ENCODE peak calls at places on chromosomes 7 and 10, in six cellular contexts. F, I, N, Q, V and B are unnamed samples.

GRCh38 chr10:131617113-131617877 is 283.5 kb upstream of the PPP2R2D start:
- DNase-seq in V (no peak), I (no peak), N (no peak), F (no peak), Q (no peak), B (no peak)

GRCh38 chr10:26214538-26215461 is 1.8 kb upstream of the GAD2 start:
- DNase-seq in V (no peak), I (no peak), Q (no peak), F (no peak), N (no peak), B (no peak)

GRCh38 chr10:48554668-48555067 is 50.2 kb downstream of the ARHGAP22 start:
- DNase-seq in I (no peak), V (peak; percentile 18), F (no peak), Q (no peak), N (no peak), B (no peak)

GRCh38 chr7:144483189-144483588 is 79.7 kb upstream of the NOBOX start:
- DNase-seq in I (no peak), V (no peak), F (no peak), Q (no peak), N (no peak), B (no peak)

GRCh38 chr7:108839091-108839490 is 269.4 kb downstream of the DNAJB9 start:
- DNase-seq in I (peak; percentile 70), F (no peak), V (no peak), N (no peak), Q (no peak), B (no peak)

GRCh38 chr7:28800150-28800549 is 158.0 kb downstream of the TRIL start:
- DNase-seq in Q (no peak), V (no peak), I (no peak), N (no peak), F (no peak), B (no peak)

GRCh38 chr7:147492621-147493020 is 1097.9 kb upstream of the C7orf33 start:
- DNase-seq in Q (no peak), I (no peak), V (peak; percentile 23), N (no peak), F (no peak), B (no peak)

GRCh38 chr10:52903397-52903938 is 130.9 kb upstream of the MBL2 start:
- DNase-seq in N (no peak), I (no peak), Q (no peak), F (no peak), V (no peak), B (no peak)

GRCh38 chr7:47080816-47081215 is 501.1 kb downstream of the TNS3 start:
- DNase-seq in V (no peak), N (no peak), Q (no peak), F (no peak), I (peak; percentile 87), B (peak; percentile 54)

GRCh38 chr7:84178013-84178412 is 16.6 kb downstream of the SEMA3A start:
- DNase-seq in N (no peak), I (no peak), V (no peak), Q (peak; percentile 31), F (no peak), B (peak; percentile 34)

GRCh38 chr7:71555758-71556157 is 423.8 kb downstream of the GALNT17 start:
- DNase-seq in N (no peak), I (no peak), Q (no peak), F (no peak), V (no peak), B (no peak)

GRCh38 chr10:133123050-133123745 is 35.5 kb downstream of the ADGRA1 start:
- DNase-seq in Q (no peak), F (no peak), I (no peak), N (peak; percentile 22), V (no peak), B (no peak)

GRCh38 chr7:2631924-2632716 is at the start of gene TTYH3:
- DNase-seq in I (no peak), Q (no peak), N (peak; percentile 77), V (no peak), F (no peak), B (no peak)

GRCh38 chr10:58334817-58335305 is at the start of gene UBE2D1:
- DNase-seq in N (peak; percentile 91), V (peak; percentile 83), F (peak; percentile 55), I (peak; percentile 68), Q (peak; percentile 80), B (peak; percentile 82)

GRCh38 chr10:3691482-3691881 is 93.5 kb downstream of the KLF6 start:
- DNase-seq in Q (no peak), F (no peak), N (no peak), I (no peak), V (peak; percentile 24), B (no peak)

GRCh38 chr7:45691155-45691656 is 117.0 kb downstream of the ADCY1 start:
- DNase-seq in N (no peak), Q (peak; percentile 43), I (no peak), F (no peak), V (no peak), B (no peak)

GRCh38 chr10:4825868-4826787 is at the start of gene AKR1E2:
- DNase-seq in F (peak; percentile 83), V (peak; percentile 96), N (peak; percentile 85), Q (peak; percentile 99), I (peak; percentile 91), B (peak; percentile 97)

GRCh38 chr7:43646603-43647313 is 63.9 kb downstream of the STK17A start:
- DNase-seq in F (no peak), I (peak; percentile 41), V (peak; percentile 19), N (no peak), Q (no peak), B (peak; percentile 31)

GRCh38 chr7:98116656-98117461 is 10.2 kb downstream of the LMTK2 start:
- DNase-seq in F (no peak), N (peak; percentile 45), V (peak; percentile 23), Q (peak; percentile 49), I (peak; percentile 52), B (peak; percentile 76)

GRCh38 chr7:44277391-44277790 is 48.0 kb downstream of the CAMK2B start:
- DNase-seq in V (no peak), I (no peak), Q (no peak), N (peak; percentile 23), F (no peak), B (no peak)

GRCh38 chr7:132837529-132837928 is 244.4 kb downstream of the CHCHD3 start:
- DNase-seq in N (no peak), I (peak; percentile 41), F (no peak), Q (no peak), V (peak; percentile 50), B (no peak)

GRCh38 chr7:74187915-74188675 is 13.9 kb downstream of the EIF4H start:
- DNase-seq in F (no peak), N (peak; percentile 29), Q (no peak), I (peak; percentile 30), V (peak; percentile 31), B (no peak)

GRCh38 chr10:125762692-125763648 is 12.7 kb downstream of the MMP21 start:
- DNase-seq in F (no peak), I (no peak), Q (no peak), N (no peak), V (no peak), B (no peak)

GRCh38 chr7:138785587-138786437 is 12.0 kb upstream of the TMEM213 start:
- DNase-seq in I (no peak), V (peak; percentile 50), Q (peak; percentile 59), N (no peak), F (peak; percentile 39), B (peak; percentile 15)

GRCh38 chr7:84100866-84101265 is 93.7 kb downstream of the SEMA3A start:
- DNase-seq in I (peak; percentile 70), N (no peak), Q (peak; percentile 69), F (peak; percentile 21), V (peak; percentile 44), B (no peak)

GRCh38 chr10:72353963-72354355 is 760 bp downstream of the DNAJB12 start:
- DNase-seq in F (no peak), Q (no peak), N (peak; percentile 68), I (no peak), V (peak; percentile 45), B (no peak)

GRCh38 chr7:84105582-84105981 is 89.0 kb downstream of the SEMA3A start:
- DNase-seq in N (no peak), Q (no peak), V (peak; percentile 19), I (peak; percentile 46), F (no peak), B (no peak)

GRCh38 chr7:156765901-156766656 is 125.5 kb downstream of the RNF32 start:
- DNase-seq in F (no peak), Q (no peak), V (no peak), N (no peak), I (no peak), B (no peak)

GRCh38 chr7:156764766-156765165 is 124.2 kb downstream of the RNF32 start:
- DNase-seq in V (no peak), I (no peak), Q (no peak), N (no peak), F (no peak), B (no peak)

GRCh38 chr7:156766666-156767065 is 126.1 kb downstream of the RNF32 start:
- DNase-seq in V (no peak), F (no peak), I (no peak), N (no peak), Q (no peak), B (no peak)

GRCh38 chr7:156759579-156760202 is 119.1 kb downstream of the RNF32 start:
- DNase-seq in N (no peak), V (no peak), I (no peak), F (no peak), Q (no peak), B (no peak)

GRCh38 chr7:156764016-156764669 is 123.6 kb downstream of the RNF32 start:
- DNase-seq in F (peak; percentile 45), Q (peak; percentile 79), V (peak; percentile 85), I (peak; percentile 86), N (peak; percentile 65), B (peak; percentile 50)
- H3K4me1 ChIP-seq in F (peaks cover 5% of the 10 kb centered on the region), Q (no peaks in the 10 kb centered on the region), V (peaks cover 17% of the 10 kb centered on the region), I (no peaks in the 10 kb centered on the region), N (peaks cover 2% of the 10 kb centered on the region), B (no peaks in the 10 kb centered on the region)

GRCh38 chr10:87790185-87790584 is 27.8 kb downstream of the ATAD1 start:
- DNase-seq in V (no peak), N (no peak), F (no peak), Q (no peak), I (no peak), B (no peak)
- H3K4me3 ChIP-seq in V (no peak overlapping the region), N (no peak overlapping the region), F (no peak overlapping the region), Q (no peak overlapping the region), I (no peak overlapping the region), B (no peak overlapping the region)

GRCh38 chr7:101938115-101938514 is 120.7 kb downstream of the CUX1 start:
- DNase-seq in N (no peak), Q (no peak), I (no peak), V (no peak), F (no peak), B (no peak)
- H3K4me1 ChIP-seq in N (peaks cover 30% of the 10 kb centered on the region), Q (peaks cover 61% of the 10 kb centered on the region), I (peaks cover 16% of the 10 kb centered on the region), V (peaks cover 60% of the 10 kb centered on the region), F (peaks cover 47% of the 10 kb centered on the region), B (peaks cover 77% of the 10 kb centered on the region)

GRCh38 chr10:1573334-1573969 is 163.9 kb downstream of the ADARB2 start:
- DNase-seq in N (no peak), V (no peak), Q (no peak), I (no peak), F (no peak), B (no peak)

GRCh38 chr10:1576467-1577259 is 160.7 kb downstream of the ADARB2 start:
- DNase-seq in Q (no peak), F (no peak), V (no peak), N (no peak), I (no peak), B (no peak)

GRCh38 chr10:1573981-1574380 is 163.3 kb downstream of the ADARB2 start:
- DNase-seq in I (no peak), V (no peak), Q (no peak), N (no peak), F (no peak), B (no peak)

GRCh38 chr10:1575481-1576244 is 161.7 kb downstream of the ADARB2 start:
- DNase-seq in F (no peak), V (no peak), I (no peak), N (no peak), Q (no peak), B (no peak)

GRCh38 chr10:1574719-1575118 is 162.6 kb downstream of the ADARB2 start:
- DNase-seq in N (no peak), F (no peak), V (no peak), I (no peak), Q (no peak), B (no peak)
- H3K4me3 ChIP-seq in N (no peak overlapping the region), F (no peak overlapping the region), V (no peak overlapping the region), I (no peak overlapping the region), Q (no peak overlapping the region), B (no peak overlapping the region)